ENCODE peak calls at places on chromosome 19, in ten cellular contexts. L is mammary epithelial cell, Y is Peyer's patch, E is uterus, C is IMR-90, W is upper lobe of right lung, X is tibial nerve, V is endothelial cell of umbilical vein, Z is fibroblast of lung, R is dorsolateral prefrontal cortex. H is an unnamed sample.

GRCh38 chr19:46478356-46478986 is 7.1 kb upstream of the PNMA8A start:
- DNase-seq in L (peak), Y (no peak), E (no peak), C (peak), W (no peak), X (no peak), V (no peak), Z (peak), R (peak), H (no peak)

GRCh38 chr19:48491793-48492123 is 19.9 kb downstream of the LMTK3 start:
- DNase-seq in L (no peak), Y (no peak), E (no peak), C (no peak), W (no peak), X (no peak), V (no peak), Z (no peak), R (no peak), H (no peak)

GRCh38 chr19:55455576-55456235 is 5.7 kb downstream of the ISOC2 start:
- DNase-seq in L (no peak), Y (no peak), E (no peak), C (no peak), W (no peak), X (no peak), V (no peak), Z (no peak), R (no peak), H (no peak)

GRCh38 chr19:33429891-33430673 is 56.6 kb downstream of the CEBPG start:
- DNase-seq in L (no peak), Y (no peak), E (peak), C (no peak), W (peak), X (no peak), V (no peak), Z (no peak), R (peak), H (no peak)

GRCh38 chr19:42850981-42851717 is 28.4 kb downstream of the PSG1 start:
- DNase-seq in L (peak), Y (no peak), E (no peak), C (peak), W (no peak), X (peak), V (no peak), Z (peak), R (no peak), H (no peak)

GRCh38 chr19:5130371-5131030 is 161.6 kb downstream of the KDM4B start:
- DNase-seq in L (no peak), Y (no peak), E (no peak), C (no peak), W (no peak), X (no peak), V (no peak), Z (no peak), R (no peak), H (no peak)

GRCh38 chr19:40133491-40133890 is 42.7 kb upstream of the ZNF780A start:
- DNase-seq in L (no peak), Y (no peak), E (no peak), C (no peak), W (no peak), X (no peak), V (no peak), Z (no peak), R (no peak), H (no peak)

GRCh38 chr19:17405250-17406038 is at the start of gene BST2:
- DNase-seq in L (no peak), Y (peak), E (peak), C (peak), W (no peak), X (peak), V (peak), Z (no peak), R (no peak), H (no peak)

GRCh38 chr19:41604831-41605230 is 22.0 kb downstream of the CEACAM4 start:
- DNase-seq in L (no peak), Y (no peak), E (no peak), C (no peak), W (no peak), X (no peak), V (no peak), Z (no peak), R (no peak), H (no peak)

GRCh38 chr19:4032436-4032835 is 24.9 kb downstream of the PIAS4 start:
- DNase-seq in L (no peak), Y (no peak), E (no peak), C (no peak), W (peak), X (no peak), V (no peak), Z (no peak), R (no peak), H (no peak)

GRCh38 chr19:54114340-54114826 is 1.1 kb downstream of the TFPT start:
- DNase-seq in L (no peak), Y (peak), E (no peak), C (peak), W (peak), X (no peak), V (peak), Z (peak), R (no peak), H (no peak)

GRCh38 chr19:6890421-6890913 is 3.1 kb downstream of the ADGRE1 start:
- DNase-seq in L (no peak), Y (no peak), E (no peak), C (no peak), W (no peak), X (no peak), V (no peak), Z (no peak), R (no peak), H (no peak)

GRCh38 chr19:13906525-13906904 is 514 bp downstream of the CC2D1A start:
- DNase-seq in L (peak), Y (peak), E (no peak), C (no peak), W (peak), X (no peak), V (no peak), Z (no peak), R (no peak), H (no peak)

GRCh38 chr19:17041994-17042393 is 15.4 kb upstream of the CPAMD8 start:
- DNase-seq in L (no peak), Y (no peak), E (no peak), C (peak), W (no peak), X (no peak), V (peak), Z (peak), R (no peak), H (no peak)

GRCh38 chr19:33416307-33417215 is 43.1 kb downstream of the CEBPG start:
- DNase-seq in L (peak), Y (peak), E (no peak), C (peak), W (no peak), X (no peak), V (peak), Z (peak), R (no peak), H (no peak)

GRCh38 chr19:5828661-5829566 is 10.6 kb downstream of the FUT6 start:
- DNase-seq in L (no peak), Y (no peak), E (no peak), C (no peak), W (no peak), X (no peak), V (peak), Z (peak), R (no peak), H (peak)

GRCh38 chr19:8251025-8251472 is 41.9 kb downstream of the CERS4 start:
- DNase-seq in L (peak), Y (no peak), E (peak), C (peak), W (peak), X (peak), V (no peak), Z (peak), R (peak), H (peak)

GRCh38 chr19:54041969-54042606 is 21.6 kb downstream of the VSTM1 start:
- DNase-seq in L (no peak), Y (no peak), E (no peak), C (no peak), W (no peak), X (no peak), V (no peak), Z (no peak), R (no peak), H (no peak)

GRCh38 chr19:38617283-38617763 is 430 bp downstream of the MAP4K1 start:
- DNase-seq in L (no peak), Y (no peak), E (no peak), C (no peak), W (no peak), X (no peak), V (no peak), Z (no peak), R (no peak), H (no peak)

GRCh38 chr19:8148410-8149231 is 771 bp downstream of the FBN3 start:
- DNase-seq in L (no peak), Y (no peak), E (no peak), C (no peak), W (peak), X (no peak), V (no peak), Z (no peak), R (no peak), H (no peak)

GRCh38 chr19:36421749-36422481 is 3.5 kb upstream of the ZFP82 start:
- DNase-seq in L (no peak), Y (no peak), E (no peak), C (no peak), W (no peak), X (no peak), V (no peak), Z (no peak), R (no peak), H (no peak)

GRCh38 chr19:22901431-22902130 is 69.5 kb downstream of the ZNF723 start:
- DNase-seq in L (no peak), Y (no peak), E (no peak), C (no peak), W (no peak), X (no peak), V (no peak), Z (no peak), R (no peak), H (no peak)
- TF ChIP-seq CTCF in L (no peak), Y (no peak), E (no peak), C (no peak), W (no peak), X (no peak), V (no peak), Z (no peak), R (no peak), H (no peak)

DNA sequence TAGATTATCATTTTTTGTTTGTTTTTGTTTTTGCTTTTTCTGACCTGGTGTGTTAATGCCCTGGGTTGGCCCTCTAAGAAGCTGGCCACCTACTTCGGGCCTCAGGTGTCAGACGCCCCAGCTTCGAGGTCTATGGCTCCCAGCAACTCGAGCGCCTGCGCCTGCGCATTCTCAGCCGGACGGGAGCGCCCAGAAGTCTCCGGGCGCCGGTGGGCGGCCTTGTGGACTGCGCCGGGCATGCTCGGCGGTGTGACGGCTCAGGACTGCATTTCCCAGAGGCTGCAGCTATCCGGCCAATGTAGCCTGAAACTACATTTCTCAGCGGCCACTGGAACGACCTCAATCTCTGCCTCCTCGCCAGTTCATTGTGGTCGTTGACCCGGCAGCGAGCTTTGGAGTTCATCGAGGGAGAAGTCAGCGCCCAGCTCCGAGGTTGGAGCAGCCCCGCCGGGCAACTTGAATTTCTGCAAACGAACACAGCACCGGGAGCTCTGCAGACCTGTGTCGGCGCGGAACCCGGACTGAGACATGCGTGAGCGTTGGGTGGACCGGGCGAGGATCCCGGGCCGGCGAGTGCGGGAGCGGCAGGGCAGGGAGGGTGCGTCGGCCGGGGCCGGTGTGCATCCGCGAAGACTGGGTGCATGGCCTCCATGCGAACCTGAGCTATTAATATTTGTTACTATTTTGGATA is at the start of gene ZNF30:
- DNase-seq in L (peak), Y (peak), E (peak), C (peak), W (peak), X (peak), V (peak), Z (peak), R (peak), H (peak)
- H3K27ac ChIP-seq in L (peak), Y (peak), E (peak), C (peak), W (peak), X (peak), V (no peak), Z (peak), R (peak), H (no peak)

GRCh38 chr19:2663920-2664571 is 38.4 kb downstream of the GNG7 start:
- DNase-seq in L (no peak), Y (no peak), E (no peak), C (no peak), W (no peak), X (no peak), V (no peak), Z (no peak), R (peak), H (peak)
- TF ChIP-seq CTCF in L (no peak), Y (no peak), E (no peak), C (peak), W (no peak), X (no peak), V (no peak), Z (no peak), R (peak), H (peak)

DNA sequence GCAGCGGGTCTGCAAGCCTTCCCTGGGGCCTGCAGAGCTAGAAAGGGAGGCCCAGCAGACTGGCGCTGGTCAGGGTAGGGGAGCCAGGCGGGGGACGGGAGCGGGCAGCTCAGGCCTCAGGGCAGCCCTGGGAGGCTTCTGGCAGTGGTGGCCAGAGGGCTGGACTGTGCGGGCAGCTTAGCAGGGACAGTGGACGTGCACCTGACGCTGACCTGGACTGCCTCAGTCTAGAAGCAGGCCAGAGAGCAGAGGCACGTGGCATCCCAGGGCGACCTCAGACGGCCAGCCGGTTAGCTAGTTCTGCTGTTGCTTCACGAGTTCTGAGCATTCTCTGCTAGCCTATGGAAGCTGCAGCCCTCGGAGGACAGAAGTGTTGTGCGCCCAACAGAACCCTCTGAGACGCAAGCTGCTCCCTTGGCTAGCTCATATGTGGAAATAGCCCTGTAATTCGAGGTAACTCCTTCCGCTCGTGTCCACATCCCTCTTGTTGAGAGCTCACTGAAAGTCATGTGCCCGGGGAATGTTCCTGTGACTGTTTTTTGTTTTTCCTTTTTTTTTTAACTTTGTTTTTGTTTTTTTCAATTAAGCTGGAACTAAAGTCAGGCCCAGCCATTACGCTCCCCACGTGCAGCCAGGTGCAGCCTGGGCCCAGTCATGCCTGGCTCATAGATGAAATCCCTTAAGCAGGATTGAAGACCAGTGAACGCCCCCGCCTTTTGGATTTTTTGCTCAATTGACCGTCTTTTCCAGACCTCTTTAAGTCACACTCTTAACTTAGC is 1.9 kb upstream of the FAM174C start:
- DNase-seq in L (no peak), Y (no peak), E (no peak), C (no peak), W (no peak), X (no peak), V (no peak), Z (no peak), R (no peak), H (no peak)
- H3K27ac ChIP-seq in L (no peak), Y (peak), E (peak), C (no peak), W (peak), X (peak), V (no peak), Z (peak), R (peak), H (no peak)

H was measured in heart left ventricle.